ENCODE peak calls at places on chromosomes 4 and X, in four cellular contexts. V is cardiac muscle cell, J is astrocyte of the spinal cord, N is uterus. R is an unnamed sample.

GRCh38 chr4:74628808-74629616 is 165.3 kb downstream of the BTC start:
- DNase-seq in V (no peak), J (no peak), N (no peak), R (no peak)

GRCh38 chr4:121594796-121595526 is 101.8 kb downstream of the ANXA5 start:
- DNase-seq in V (peak), J (peak), N (no peak), R (no peak)

GRCh38 chr4:4247711-4248035 is 350 bp downstream of the TMEM128 start:
- DNase-seq in V (no peak), J (no peak), N (no peak), R (no peak)

GRCh38 chr4:63218837-63219236 is 1190.4 kb downstream of the TECRL start:
- DNase-seq in V (no peak), J (no peak), N (no peak), R (no peak)

GRCh38 chrX:73916931-73917657 is 354.1 kb downstream of the CHIC1 start:
- DNase-seq in V (peak), J (peak), N (no peak), R (no peak)

GRCh38 chr4:174340714-174341113 is 57.0 kb downstream of the CEP44 start:
- DNase-seq in V (no peak), J (no peak), N (no peak), R (no peak)

GRCh38 chr4:3369781-3370660 is 71.7 kb upstream of the HGFAC start:
- DNase-seq in V (peak), J (peak), N (peak), R (peak)

GRCh38 chr4:4384837-4385236 is 2.1 kb upstream of the NSG1 start:
- DNase-seq in V (peak), J (no peak), N (no peak), R (no peak)

GRCh38 chr4:139858436-139859225 is 193.0 kb downstream of the MGST2 start:
- DNase-seq in V (no peak), J (no peak), N (no peak), R (no peak)

GRCh38 chr4:143358923-143359694 is 22.4 kb downstream of the GAB1 start:
- DNase-seq in V (peak), J (peak), N (no peak), R (no peak)

GRCh38 chrX:20857746-20858145 is 516.5 kb upstream of the CNKSR2 start:
- DNase-seq in V (peak), J (no peak), N (no peak), R (peak)

GRCh38 chrX:153768311-153769157 is 4.5 kb downstream of the PLXNB3 start:
- DNase-seq in V (no peak), J (no peak), N (no peak), R (no peak)

GRCh38 chr4:108492816-108493595 is 127.4 kb upstream of the RPL34 start:
- DNase-seq in V (peak), J (peak), N (no peak), R (peak)
- TF ChIP-seq CTCF in V (peak), J (peak), N (no peak), R (peak)

DNA sequence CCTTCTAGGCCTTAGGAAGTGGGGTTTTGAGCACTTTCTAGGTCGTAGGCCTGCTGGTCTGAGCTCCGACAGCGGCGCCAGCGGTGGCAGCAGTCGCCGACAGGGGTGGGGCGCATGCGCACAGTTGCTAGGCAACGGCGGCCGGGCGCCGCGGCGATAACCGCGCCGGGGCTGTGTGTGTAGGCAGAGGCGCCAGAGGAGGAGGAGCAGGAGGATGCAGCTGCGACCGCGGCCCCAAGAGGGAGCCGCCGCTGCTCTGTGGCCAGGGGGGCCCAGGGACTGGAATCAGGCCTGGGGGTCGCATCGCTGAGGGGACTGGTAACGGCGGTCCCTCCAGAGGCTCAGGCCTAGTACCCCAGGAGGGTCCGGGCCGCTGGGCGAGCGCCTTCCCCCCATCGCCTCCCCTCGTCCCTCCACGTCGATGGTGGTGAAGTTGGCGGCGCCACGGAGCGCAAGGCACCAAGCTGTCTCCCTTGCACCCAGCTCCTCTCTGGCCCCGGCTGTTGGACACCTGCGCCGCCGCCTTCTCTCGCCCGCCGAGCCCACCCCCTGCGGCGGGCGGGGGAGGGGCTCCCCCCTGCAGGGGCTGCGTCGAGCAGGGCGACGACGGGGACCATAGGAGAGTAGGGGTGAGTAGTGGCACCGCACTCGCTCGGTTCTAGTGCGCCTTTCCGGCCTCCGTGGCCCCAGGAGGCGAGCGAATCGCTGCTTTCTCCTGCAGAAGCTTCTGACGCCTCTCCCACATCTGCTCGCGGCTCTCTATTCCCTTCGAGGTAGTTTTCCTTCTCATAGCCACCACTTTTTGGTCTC is 58.6 kb upstream of the ZC4H2 start:
- DNase-seq in V (peak), J (peak), N (peak), R (peak)
- TF ChIP-seq CTCF in V (peak), J (peak), N (peak), R (peak)

GRCh38 chr4:8308856-8309771 is 39.6 kb downstream of the HTRA3 start:
- DNase-seq in V (peak), J (no peak), N (peak), R (no peak)
- TF ChIP-seq CTCF in V (peak), J (no peak), N (peak), R (no peak)

DNA sequence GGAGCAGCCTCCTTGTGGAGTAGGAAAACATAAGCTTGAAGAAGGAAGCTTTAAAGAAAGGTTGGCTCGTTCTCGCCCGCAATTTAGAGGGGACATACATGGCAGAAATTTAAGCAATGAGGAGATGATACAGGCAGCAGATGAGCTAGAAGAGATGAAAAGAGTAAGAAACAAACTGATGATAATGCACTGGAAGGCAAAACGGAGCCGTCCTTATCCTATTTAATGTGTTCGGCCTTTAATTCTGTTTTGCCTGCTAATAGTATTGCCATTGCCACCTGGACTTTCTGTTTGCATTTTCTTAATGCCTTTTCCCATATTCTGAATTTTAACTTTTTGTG is 1.4 kb downstream of the TCEAL1 start:
- DNase-seq in V (no peak), J (no peak), N (no peak), R (no peak)
- TF ChIP-seq CTCF in V (no peak), J (no peak), N (no peak), R (no peak)